ENCODE peak calls at places on chromosomes 13 and 19, in eight cellular contexts. One of them, this sample, is unnamed.

GRCh38 chr19:6528544-6529121 is 2.2 kb upstream of the TNFSF9 start:
- DNase-seq in cardiac muscle cell: peak
- DNase-seq in hippocampal formation: peak
- DNase-seq in stomach: no peak
- DNase-seq in sciatic nerve: peak
- DNase-seq in Calu3: no peak
- DNase-seq in T-helper 17 cell: no peak
- DNase-seq in activated naive CD8-positive, alpha-beta T cell treated with anti-CD3 and anti-CD28 coated beads for 36 hours: no peak
- DNase-seq in this sample: peak

GRCh38 chr19:4391701-4392543 is 8.4 kb downstream of the SH3GL1 start:
- DNase-seq in cardiac muscle cell: peak
- DNase-seq in hippocampal formation: no peak
- DNase-seq in stomach: no peak
- DNase-seq in sciatic nerve: no peak
- DNase-seq in Calu3: no peak
- DNase-seq in T-helper 17 cell: no peak
- DNase-seq in activated naive CD8-positive, alpha-beta T cell treated with anti-CD3 and anti-CD28 coated beads for 36 hours: no peak
- DNase-seq in this sample: no peak

GRCh38 chr19:35856546-35857149 is at the start of gene KIRREL2:
- DNase-seq in cardiac muscle cell: no peak
- DNase-seq in hippocampal formation: no peak
- DNase-seq in stomach: no peak
- DNase-seq in sciatic nerve: no peak
- DNase-seq in Calu3: peak
- DNase-seq in T-helper 17 cell: no peak
- DNase-seq in activated naive CD8-positive, alpha-beta T cell treated with anti-CD3 and anti-CD28 coated beads for 36 hours: peak
- DNase-seq in this sample: peak

GRCh38 chr19:591099-591958 is 1.6 kb downstream of the HCN2 start:
- DNase-seq in cardiac muscle cell: peak
- DNase-seq in hippocampal formation: peak
- DNase-seq in stomach: no peak
- DNase-seq in sciatic nerve: no peak
- DNase-seq in Calu3: peak
- DNase-seq in T-helper 17 cell: no peak
- DNase-seq in activated naive CD8-positive, alpha-beta T cell treated with anti-CD3 and anti-CD28 coated beads for 36 hours: no peak
- DNase-seq in this sample: no peak

GRCh38 chr19:40165362-40165937 is 25.8 kb upstream of the MAP3K10 start:
- DNase-seq in cardiac muscle cell: peak
- DNase-seq in hippocampal formation: peak
- DNase-seq in stomach: peak
- DNase-seq in sciatic nerve: peak
- DNase-seq in Calu3: peak
- DNase-seq in T-helper 17 cell: peak
- DNase-seq in activated naive CD8-positive, alpha-beta T cell treated with anti-CD3 and anti-CD28 coated beads for 36 hours: peak
- DNase-seq in this sample: peak

GRCh38 chr13:98273067-98273823 is 96.2 kb upstream of the RNF113B start:
- DNase-seq in cardiac muscle cell: no peak
- DNase-seq in hippocampal formation: no peak
- DNase-seq in stomach: no peak
- DNase-seq in sciatic nerve: no peak
- DNase-seq in Calu3: no peak
- DNase-seq in T-helper 17 cell: no peak
- DNase-seq in activated naive CD8-positive, alpha-beta T cell treated with anti-CD3 and anti-CD28 coated beads for 36 hours: no peak
- DNase-seq in this sample: no peak

GRCh38 chr19:55481148-55482127 is 3.5 kb upstream of the NAT14 start:
- DNase-seq in cardiac muscle cell: no peak
- DNase-seq in hippocampal formation: no peak
- DNase-seq in stomach: no peak
- DNase-seq in sciatic nerve: no peak
- DNase-seq in Calu3: no peak
- DNase-seq in T-helper 17 cell: no peak
- DNase-seq in activated naive CD8-positive, alpha-beta T cell treated with anti-CD3 and anti-CD28 coated beads for 36 hours: no peak
- DNase-seq in this sample: no peak

GRCh38 chr13:112956516-112957294 is 12.3 kb upstream of the MCF2L start:
- DNase-seq in cardiac muscle cell: peak
- DNase-seq in hippocampal formation: no peak
- DNase-seq in stomach: no peak
- DNase-seq in sciatic nerve: peak
- DNase-seq in Calu3: no peak
- DNase-seq in T-helper 17 cell: no peak
- DNase-seq in activated naive CD8-positive, alpha-beta T cell treated with anti-CD3 and anti-CD28 coated beads for 36 hours: no peak
- DNase-seq in this sample: no peak

GRCh38 chr19:4543856-4544647 is 4.2 kb upstream of the LRG1 start:
- DNase-seq in cardiac muscle cell: no peak
- DNase-seq in hippocampal formation: no peak
- DNase-seq in stomach: no peak
- DNase-seq in sciatic nerve: no peak
- DNase-seq in Calu3: no peak
- DNase-seq in T-helper 17 cell: no peak
- DNase-seq in activated naive CD8-positive, alpha-beta T cell treated with anti-CD3 and anti-CD28 coated beads for 36 hours: no peak
- DNase-seq in this sample: no peak

GRCh38 chr19:17530586-17530985 is 19.1 kb downstream of the PGLS start:
- DNase-seq in cardiac muscle cell: no peak
- DNase-seq in hippocampal formation: no peak
- DNase-seq in stomach: no peak
- DNase-seq in sciatic nerve: no peak
- DNase-seq in Calu3: no peak
- DNase-seq in T-helper 17 cell: no peak
- DNase-seq in activated naive CD8-positive, alpha-beta T cell treated with anti-CD3 and anti-CD28 coated beads for 36 hours: no peak
- DNase-seq in this sample: no peak

GRCh38 chr19:47651691-47652090 is 42.8 kb downstream of the BICRA start:
- DNase-seq in cardiac muscle cell: no peak
- DNase-seq in hippocampal formation: no peak
- DNase-seq in stomach: no peak
- DNase-seq in sciatic nerve: no peak
- DNase-seq in Calu3: no peak
- DNase-seq in T-helper 17 cell: no peak
- DNase-seq in activated naive CD8-positive, alpha-beta T cell treated with anti-CD3 and anti-CD28 coated beads for 36 hours: no peak
- DNase-seq in this sample: no peak

GRCh38 chr19:48539503-48540096 is 12.4 kb upstream of the SULT2B1 start:
- DNase-seq in cardiac muscle cell: peak
- DNase-seq in hippocampal formation: no peak
- DNase-seq in stomach: peak
- DNase-seq in sciatic nerve: no peak
- DNase-seq in Calu3: no peak
- DNase-seq in T-helper 17 cell: no peak
- DNase-seq in activated naive CD8-positive, alpha-beta T cell treated with anti-CD3 and anti-CD28 coated beads for 36 hours: no peak
- DNase-seq in this sample: peak